ENCODE peak calls at places on chromosomes 12 and 14, in four cellular contexts. G is IMR-90, F is neural progenitor cell, P is DND-41. B is an unnamed sample.

GRCh38 chr14:106844608-106845285 is 1318.4 kb downstream of the TMEM121 start:
- DNase-seq in G (no peak), F (no peak), P (peak; percentile 83), B (peak; percentile 18)

GRCh38 chr12:62618948-62619347 is 152.3 kb downstream of the MON2 start:
- DNase-seq in G (no peak), F (no peak), P (no peak), B (peak; percentile 19)

GRCh38 chr14:94028450-94028826 is 2.3 kb downstream of the OTUB2 start:
- DNase-seq in G (peak; percentile 42), F (peak; percentile 33), P (no peak), B (peak; percentile 34)

GRCh38 chr14:61861320-61861865 is 99.2 kb downstream of the SNAPC1 start:
- DNase-seq in G (no peak), F (no peak), P (no peak), B (no peak)

GRCh38 chr12:48000878-48001321 is 3.4 kb downstream of the COL2A1 start:
- DNase-seq in G (peak; percentile 47), F (peak; percentile 84), P (no peak), B (peak; percentile 76)

GRCh38 chr14:55581011-55581806 is 1.2 kb downstream of the KTN1 start:
- DNase-seq in G (no peak), F (no peak), P (peak; percentile 57), B (peak; percentile 67)

GRCh38 chr14:95619785-95620417 is 66.3 kb upstream of the TCL1B start:
- DNase-seq in G (no peak), F (peak; percentile 31), P (no peak), B (no peak)

GRCh38 chr14:89638888-89639287 is 221.9 kb upstream of the FOXN3 start:
- DNase-seq in G (no peak), F (no peak), P (no peak), B (no peak)

GRCh38 chr12:117821480-117822175 is 147.2 kb downstream of the KSR2 start:
- DNase-seq in G (no peak), F (no peak), P (no peak), B (no peak)

GRCh38 chr14:57871487-57872080 is 5.7 kb upstream of the SLC35F4 start:
- DNase-seq in G (peak; percentile 28), F (peak; percentile 75), P (peak; percentile 24), B (peak; percentile 90)

DNA sequence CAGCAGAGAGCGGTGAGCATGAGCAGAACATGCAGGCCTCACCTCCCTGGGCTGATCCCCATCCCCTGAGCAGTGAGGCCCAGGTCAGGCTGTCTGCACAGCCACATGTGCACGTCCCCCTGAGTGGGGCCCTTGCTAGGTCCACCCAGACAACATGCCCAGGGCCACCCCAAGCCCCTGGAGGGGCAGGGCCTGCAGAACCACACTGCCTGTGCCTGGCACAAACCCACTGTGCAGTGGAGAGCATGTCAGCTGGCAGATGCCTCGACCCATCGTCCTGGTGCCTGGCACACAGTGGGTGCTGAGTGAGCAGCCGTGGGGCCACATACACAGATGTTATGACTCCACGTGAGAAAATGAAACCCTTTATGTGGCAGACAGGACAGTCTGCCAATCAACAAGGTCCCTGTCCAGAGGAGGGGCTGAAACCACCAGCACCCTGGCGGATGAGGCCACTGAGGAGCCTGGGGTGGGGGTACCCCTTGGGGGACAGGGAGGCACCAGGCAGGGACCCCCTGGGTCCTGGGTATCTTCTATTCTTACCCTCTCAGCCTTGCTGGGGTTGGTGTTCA is 8.3 kb downstream of the ANHX start:
- DNase-seq in G (no peak), F (no peak), P (no peak), B (no peak)
- H3K27ac ChIP-seq in G (no peak overlapping the region), F (no peak overlapping the region), P (no peak overlapping the region), B (no peak overlapping the region)

DNA sequence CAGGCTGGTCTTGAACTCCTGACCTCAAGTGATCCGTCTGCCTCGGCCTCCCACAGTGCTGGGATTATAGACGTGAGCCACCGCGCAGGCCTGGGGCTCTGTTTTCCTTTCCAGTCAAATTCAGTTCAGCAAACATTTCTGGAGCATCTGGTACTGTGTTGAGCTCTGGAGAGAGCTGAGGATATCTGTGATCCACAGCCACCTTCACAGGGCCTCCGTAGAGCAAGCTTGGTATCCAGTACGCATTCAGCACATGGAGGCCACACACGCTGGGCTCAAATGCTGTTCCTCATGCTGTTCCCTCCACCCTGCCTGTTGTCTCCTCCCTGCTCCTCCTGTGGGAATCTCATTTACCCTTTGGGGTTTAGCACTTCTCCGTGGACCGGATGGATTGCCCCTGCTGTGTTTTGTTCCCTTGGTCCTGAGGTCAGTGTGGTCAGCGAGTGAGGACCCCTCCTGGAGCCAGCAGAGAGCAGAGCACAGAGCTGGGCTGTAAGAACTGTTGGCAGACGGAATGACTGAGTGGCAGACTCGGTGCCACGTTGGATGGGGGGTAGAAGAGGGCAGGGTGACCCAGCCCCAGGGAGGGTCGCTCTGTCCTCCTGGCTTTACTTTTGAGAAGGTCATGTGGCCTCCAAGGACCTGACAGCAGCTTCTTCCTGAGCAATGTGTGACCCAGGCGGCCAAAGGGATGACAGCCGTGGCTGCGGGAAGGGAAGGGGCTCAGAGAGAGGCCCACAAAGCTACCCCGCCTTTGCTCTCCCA is 891 bp downstream of the RPS6KL1 start:
- DNase-seq in G (no peak), F (no peak), P (no peak), B (no peak)
- H3K4me3 ChIP-seq in G (no peak overlapping the region), F (peak overlapping the region; percentile 71), P (no peak overlapping the region), B (no peak overlapping the region)

DNA sequence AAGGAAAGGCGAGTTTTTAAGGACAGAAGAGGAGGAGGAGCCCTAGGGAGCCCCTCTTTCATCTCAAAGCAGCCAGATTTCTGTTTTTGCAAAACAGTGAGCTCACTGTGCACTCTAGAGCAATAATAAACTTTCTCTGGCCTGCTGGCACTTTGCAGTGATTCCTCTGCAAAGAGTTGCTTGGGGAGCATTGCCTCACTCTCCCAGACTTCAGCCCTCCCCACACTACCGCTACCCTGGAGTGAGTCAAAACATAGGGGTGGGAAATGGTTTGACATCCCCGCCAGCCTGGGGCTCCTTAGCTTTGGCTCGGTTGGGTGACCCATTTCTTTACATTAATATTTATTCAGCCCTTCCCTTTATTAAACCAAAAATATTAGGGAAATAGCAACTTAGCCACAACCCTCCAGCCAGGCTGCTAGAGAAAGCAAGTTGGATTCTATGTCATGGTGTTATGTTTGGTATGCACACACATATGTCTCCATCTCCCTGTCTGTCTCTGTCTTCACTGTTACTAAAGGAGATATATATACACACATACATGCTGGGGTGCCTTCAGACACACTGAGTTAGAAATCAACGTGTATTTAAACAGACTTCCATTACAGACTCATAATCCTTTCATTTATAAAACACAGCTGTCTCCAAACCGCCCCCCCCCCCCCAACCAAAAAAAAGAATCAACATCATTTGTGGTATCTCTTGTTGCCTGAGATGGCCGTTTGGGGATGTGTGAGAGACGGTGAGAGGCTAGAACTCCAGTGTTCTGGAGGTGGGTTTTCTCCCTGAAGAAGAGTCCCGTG is 3.4 kb upstream of the IRF2BPL start:
- DNase-seq in G (peak; percentile 93), F (no peak), P (no peak), B (no peak)
- H3K27ac ChIP-seq in G (peak overlapping the region; percentile 99), F (no peak overlapping the region), P (no peak overlapping the region), B (peak overlapping the region; percentile 92)

GRCh38 chr14:72094844-72095582 is 162.8 kb downstream of the RGS6 start:
- DNase-seq in G (no peak), F (no peak), P (no peak), B (no peak)
- H3K4me3 ChIP-seq in G (no peak overlapping the region), F (no peak overlapping the region), P (no peak overlapping the region), B (no peak overlapping the region)

DNA sequence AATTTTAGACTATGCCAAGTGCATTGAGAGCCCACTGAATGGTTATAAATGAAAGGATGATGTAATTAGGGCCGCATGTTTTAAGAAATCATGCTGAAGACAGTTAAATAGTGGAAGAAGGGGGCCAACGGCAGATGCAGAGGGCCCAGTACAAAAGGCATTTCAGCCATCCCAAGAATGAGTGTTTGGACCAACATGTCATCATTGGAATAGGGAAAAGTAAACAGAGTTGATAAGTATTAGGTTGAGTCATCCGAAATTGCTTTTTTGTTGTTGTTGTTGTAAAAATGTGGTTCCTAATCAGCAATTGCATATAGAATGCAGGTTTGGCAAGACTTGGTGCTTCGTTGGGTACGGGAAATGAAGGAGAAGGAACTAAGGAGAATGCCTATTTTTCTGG is 29.5 kb downstream of the BMP4 start:
- DNase-seq in G (peak; percentile 72), F (no peak), P (no peak), B (no peak)
- H3K27ac ChIP-seq in G (no peak overlapping the region), F (no peak overlapping the region), P (no peak overlapping the region), B (no peak overlapping the region)

DNA sequence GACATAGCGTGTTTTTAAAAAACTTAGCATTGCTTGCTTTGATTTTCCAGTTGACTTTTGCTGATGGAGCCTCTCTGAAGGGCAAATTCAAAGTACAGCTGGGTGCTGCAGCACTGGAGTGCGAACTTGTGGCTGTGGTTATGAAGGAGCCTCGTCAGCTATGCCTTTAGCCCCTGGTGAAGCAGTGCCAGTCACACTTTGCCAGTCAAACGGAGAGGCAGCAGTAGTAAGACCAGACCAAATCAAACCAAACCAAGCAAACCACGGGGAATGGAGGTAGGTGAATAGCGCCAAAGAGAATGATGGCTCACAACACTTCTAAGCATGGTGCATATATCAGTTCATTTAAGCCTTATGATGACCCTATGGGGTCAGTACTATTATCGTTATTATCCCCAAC is 15.1 kb upstream of the SLC38A2 start:
- DNase-seq in G (no peak), F (no peak), P (peak; percentile 39), B (no peak)
- H3K4me3 ChIP-seq in G (no peak overlapping the region), F (no peak overlapping the region), P (no peak overlapping the region), B (peak overlapping the region; percentile 23)